ENCODE peak calls at places on chromosomes 6 and 20, in four cellular contexts. F, C, A and D are unnamed samples.

GRCh38 chr20:50996901-50997830 is 25.7 kb downstream of the KCNG1 start:
- DNase-seq in F (no peak), C (no peak), A (no peak), D (no peak)

GRCh38 chr20:6756961-6757595 is 10.4 kb upstream of the BMP2 start:
- DNase-seq in F (no peak), C (no peak), A (no peak), D (no peak)

GRCh38 chr20:4875578-4876067 is 125.7 kb downstream of the SLC23A2 start:
- DNase-seq in F (no peak), C (no peak), A (no peak), D (no peak)

GRCh38 chr6:45657243-45657642 is 279.5 kb upstream of the SUPT3H start:
- DNase-seq in F (no peak), C (no peak), A (no peak), D (no peak)

GRCh38 chr6:97151611-97152010 is 131.4 kb downstream of the MMS22L start:
- DNase-seq in F (no peak), C (no peak), A (no peak), D (no peak)

GRCh38 chr6:146997062-146997461 is 207.2 kb upstream of the STXBP5 start:
- DNase-seq in F (no peak), C (no peak), A (no peak), D (no peak)

GRCh38 chr20:25287631-25288290 is 39.9 kb downstream of the PYGB start:
- DNase-seq in F (no peak), C (no peak), A (no peak), D (no peak)

GRCh38 chr6:123659960-123660748 is 23.4 kb upstream of the TRDN start:
- DNase-seq in F (no peak), C (no peak), A (no peak), D (no peak)

GRCh38 chr20:24942679-24943078 is 6.4 kb upstream of the CST7 start:
- DNase-seq in F (no peak), C (no peak), A (no peak), D (no peak)

GRCh38 chr20:30511322-30512030 is 746.0 kb upstream of the DEFB115 start:
- DNase-seq in F (no peak), C (no peak), A (no peak), D (no peak)

GRCh38 chr6:6851059-6851658 is 256.6 kb upstream of the RREB1 start:
- DNase-seq in F (peak), C (peak), A (no peak), D (peak)

GRCh38 chr6:37208793-37209192 is 38.8 kb downstream of the PIM1 start:
- DNase-seq in F (no peak), C (no peak), A (no peak), D (no peak)

GRCh38 chr6:127464881-127465459 is 5.8 kb upstream of the KIAA0408 start:
- DNase-seq in F (peak), C (peak), A (peak), D (peak)

DNA sequence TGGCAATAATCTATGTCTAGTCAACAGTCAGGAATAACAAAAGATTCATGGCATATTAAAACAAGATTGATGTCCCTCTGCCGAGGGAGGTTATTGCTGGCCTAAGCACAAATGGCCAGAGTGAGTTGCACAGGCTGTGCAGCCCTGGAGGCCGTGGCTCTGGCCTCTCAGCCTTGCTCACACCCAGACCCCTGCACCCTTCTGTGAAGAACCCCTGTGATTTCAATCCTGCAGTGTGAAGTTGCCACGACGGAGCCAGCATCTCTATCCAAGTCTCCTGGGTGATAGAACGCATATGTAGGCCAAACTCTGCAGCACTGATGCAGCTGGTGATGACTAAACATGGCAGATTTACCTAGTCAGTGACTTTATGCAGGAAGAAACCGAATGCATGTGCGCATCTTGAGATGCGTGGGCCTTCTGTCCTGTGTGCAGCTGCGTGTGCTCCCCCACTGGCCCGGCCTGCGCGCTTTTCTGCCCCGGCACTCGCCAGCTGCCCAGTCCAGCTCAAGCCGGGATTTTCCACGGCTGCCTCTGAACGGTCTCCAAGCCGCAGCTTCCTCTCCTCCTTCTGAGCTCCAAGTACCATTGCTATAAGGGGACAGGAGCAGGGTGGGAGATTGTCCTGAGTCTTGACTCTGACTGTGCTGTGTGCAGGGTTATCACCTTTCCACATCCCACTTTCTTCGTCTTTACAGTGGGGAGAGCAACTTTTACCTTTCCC is 303.0 kb downstream of the THBS2 start:
- DNase-seq in F (no peak), C (no peak), A (no peak), D (no peak)
- H3K27ac ChIP-seq in F (no peak), C (no peak), A (no peak), D (peak)

GRCh38 chr6:1502041-1502440 is 107.7 kb upstream of the FOXC1 start:
- DNase-seq in F (no peak), C (no peak), A (no peak), D (no peak)
- TF ChIP-seq POLR2AphosphoS5 in F (no peak), C (no peak), A (no peak), D (no peak)

GRCh38 chr6:149750136-149750609 is 632 bp downstream of the PCMT1 start:
- DNase-seq in F (peak), C (peak), A (peak), D (peak)

GRCh38 chr6:149749594-149750135 is at the start of gene PCMT1:
- DNase-seq in F (peak), C (peak), A (peak), D (peak)

GRCh38 chr6:149754573-149754972 is 5.0 kb downstream of the PCMT1 start:
- DNase-seq in F (no peak), C (no peak), A (no peak), D (no peak)

GRCh38 chr6:149752600-149752999 is 3.1 kb downstream of the PCMT1 start:
- DNase-seq in F (no peak), C (no peak), A (no peak), D (no peak)

GRCh38 chr6:149751239-149751638 is 1.7 kb downstream of the PCMT1 start:
- DNase-seq in F (no peak), C (no peak), A (no peak), D (no peak)
- H3K4me3 ChIP-seq in F (peak), C (no peak), A (peak), D (no peak)

GRCh38 chr20:31934491-31934890 is 17.4 kb downstream of the PDRG1 start:
- DNase-seq in F (no peak), C (no peak), A (no peak), D (no peak)

GRCh38 chr20:31936430-31936829 is 15.4 kb downstream of the PDRG1 start:
- DNase-seq in F (no peak), C (no peak), A (no peak), D (no peak)

GRCh38 chr20:31934968-31935764 is 16.7 kb downstream of the PDRG1 start:
- DNase-seq in F (no peak), C (no peak), A (peak), D (no peak)

GRCh38 chr20:31933698-31934097 is 18.1 kb downstream of the PDRG1 start:
- DNase-seq in F (no peak), C (no peak), A (no peak), D (no peak)

DNA sequence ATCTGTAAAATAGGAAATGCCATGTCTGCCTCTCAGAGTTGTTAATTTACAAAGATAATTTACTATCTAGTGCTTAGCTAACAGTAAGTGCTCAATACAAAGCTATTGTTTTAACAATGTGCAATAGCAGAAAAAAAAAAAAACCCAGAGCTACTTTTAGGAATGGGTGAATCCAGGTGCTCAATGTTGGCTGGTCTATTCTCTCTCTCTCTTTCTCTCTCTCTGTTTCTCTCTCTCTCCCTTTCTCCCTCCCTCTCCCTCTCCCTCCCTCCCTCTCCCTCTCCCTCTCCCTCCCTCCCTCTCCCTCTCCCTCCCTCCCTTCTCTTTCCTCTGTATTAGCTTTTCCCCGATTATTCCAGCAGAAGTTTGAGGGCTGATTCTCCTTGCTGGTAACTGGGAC is 14.0 kb downstream of the PDRG1 start:
- DNase-seq in F (no peak), C (no peak), A (no peak), D (no peak)
- H3K27ac ChIP-seq in F (no peak), C (no peak), A (no peak), D (no peak)

GRCh38 chr20:59031326-59032022 is 661 bp downstream of the ATP5F1E start:
- DNase-seq in F (no peak), C (no peak), A (peak), D (no peak)
- TF ChIP-seq POLR2AphosphoS5 in F (no peak), C (no peak), A (no peak), D (no peak)

GRCh38 chr6:81859884-81860283 is 107.4 kb upstream of the TENT5A start:
- DNase-seq in F (no peak), C (no peak), A (no peak), D (no peak)
- H3K4me3 ChIP-seq in F (no peak), C (no peak), A (no peak), D (no peak)

GRCh38 chr6:144480518-144480917 is 195.4 kb downstream of the UTRN start:
- DNase-seq in F (no peak), C (no peak), A (no peak), D (no peak)

GRCh38 chr6:144485531-144485930 is 200.4 kb downstream of the UTRN start:
- DNase-seq in F (no peak), C (no peak), A (no peak), D (no peak)

GRCh38 chr6:144479991-144480390 is 194.9 kb downstream of the UTRN start:
- DNase-seq in F (no peak), C (no peak), A (no peak), D (no peak)

GRCh38 chr6:144481527-144481926 is 196.4 kb downstream of the UTRN start:
- DNase-seq in F (no peak), C (no peak), A (no peak), D (no peak)

DNA sequence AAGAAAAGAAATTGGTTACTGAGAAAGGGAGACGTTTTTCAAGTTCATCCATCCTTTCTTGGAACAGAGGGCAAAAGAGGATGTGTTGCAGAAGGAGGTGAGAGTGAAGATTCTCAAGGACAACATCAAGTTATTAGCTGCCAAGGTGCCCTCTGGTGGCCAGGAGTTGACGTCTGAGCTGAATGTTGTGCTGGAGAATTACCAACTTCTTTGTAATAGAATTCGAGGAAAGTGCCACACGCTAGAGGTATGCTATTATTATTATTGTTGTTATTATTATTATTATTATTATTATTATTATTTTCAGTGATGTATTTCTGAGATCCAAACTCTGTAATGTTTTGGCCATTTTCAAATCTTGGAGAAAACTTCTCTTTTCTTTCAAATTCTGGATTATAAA is 197.0 kb downstream of the UTRN start:
- DNase-seq in F (peak), C (peak), A (peak), D (peak)
- H3K27ac ChIP-seq in F (no peak), C (no peak), A (peak), D (no peak)

GRCh38 chr6:41318648-41319565 is 16.5 kb upstream of the NCR2 start:
- DNase-seq in F (peak), C (peak), A (peak), D (peak)
- TF ChIP-seq POLR2AphosphoS5 in F (peak), C (peak), A (peak), D (peak)

DNA sequence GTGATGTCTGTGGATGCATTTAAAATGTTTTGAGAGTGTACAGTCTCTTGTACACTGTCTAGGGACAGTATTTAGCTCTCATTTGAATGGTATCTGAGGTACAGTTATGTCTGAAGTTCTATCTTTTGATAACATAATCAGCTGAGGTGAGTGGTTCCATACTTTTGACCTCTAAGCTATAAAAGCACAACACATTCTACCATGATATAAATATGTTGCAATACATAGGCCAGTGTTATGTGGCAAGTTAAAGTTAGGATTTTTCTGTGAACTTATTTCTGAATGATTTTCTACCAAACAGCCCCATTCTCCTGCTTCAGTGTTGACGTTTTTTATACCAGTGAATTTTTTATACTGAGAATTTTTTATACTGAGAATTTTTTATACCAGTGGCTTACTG is 77.7 kb downstream of the AKAP7 start:
- DNase-seq in F (no peak), C (no peak), A (no peak), D (no peak)
- H3K4me3 ChIP-seq in F (no peak), C (no peak), A (no peak), D (no peak)

DNA sequence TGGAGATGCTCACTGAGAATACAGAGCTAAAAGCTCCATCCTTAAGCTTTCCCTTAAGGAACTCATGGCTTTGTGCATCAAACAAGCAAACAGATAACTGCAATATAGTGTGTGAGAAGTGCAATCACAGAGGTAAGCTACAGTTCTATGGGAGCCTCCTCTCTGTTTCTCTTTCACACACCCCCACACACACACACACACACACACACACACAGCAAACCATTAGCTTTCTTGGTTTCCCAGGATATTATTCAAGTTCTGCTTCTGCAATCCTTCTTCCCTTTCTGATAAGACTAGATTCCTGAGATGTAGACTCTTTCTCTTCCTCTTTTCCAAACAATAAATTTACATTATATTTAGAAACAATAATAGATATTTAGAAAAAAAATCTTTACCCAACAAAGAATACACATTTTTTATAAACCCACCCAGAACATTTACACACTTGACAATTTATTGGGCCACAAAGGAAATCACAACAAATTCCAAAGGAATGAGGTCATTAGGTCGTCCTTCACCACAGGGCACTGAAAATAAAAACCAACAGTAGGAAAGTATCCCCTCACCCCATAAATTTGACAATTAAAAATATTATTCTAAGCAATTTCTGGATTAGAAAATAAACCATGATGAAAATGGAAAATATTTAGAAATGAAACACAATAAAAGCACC is 9.2 kb upstream of the GFOD1 start:
- DNase-seq in F (no peak), C (no peak), A (no peak), D (no peak)
- H3K27ac ChIP-seq in F (no peak), C (no peak), A (no peak), D (no peak)